ENCODE peak calls at places on chromosomes 2 and 18, in seven cellular contexts. X is OCI-LY7; H is CD8-positive, alpha-beta T cell; G is aorta; J is HCT116; F is lung; K is CD8-positive, alpha-beta memory T cell. D is an unnamed sample. For H3K9me3, the result is how much of the 10 kb centered on the place peaks cover.

GRCh38 chr2:71691747-71692455 is 238.5 kb downstream of the DYSF start:
- DNase-seq in J (no peak), K (no peak), G (peak), H (no peak), F (no peak), X (no peak), D (no peak)

GRCh38 chr2:37506407-37507068 is 162.1 kb downstream of the QPCT start:
- DNase-seq in F (no peak), K (no peak), J (no peak), H (no peak), G (no peak), X (no peak), D (no peak)

GRCh38 chr2:138244400-138245001 is 257.1 kb upstream of the SPOPL start:
- DNase-seq in J (no peak), H (no peak), F (no peak), K (no peak), X (no peak), G (peak), D (no peak)

GRCh38 chr2:40430741-40431599 is 20.9 kb downstream of the SLC8A1 start:
- DNase-seq in F (no peak), G (no peak), J (no peak), X (no peak), K (no peak), H (no peak), D (no peak)

GRCh38 chr2:15665067-15665942 is 73.6 kb downstream of the DDX1 start:
- DNase-seq in K (no peak), J (no peak), G (no peak), H (no peak), F (no peak), X (no peak), D (no peak)

GRCh38 chr2:222982909-222983265 is 69.1 kb upstream of the KCNE4 start:
- DNase-seq in F (no peak), X (no peak), H (no peak), K (no peak), J (no peak), G (no peak), D (no peak)

GRCh38 chr18:78977627-78978271 is 1.9 kb upstream of the SALL3 start:
- DNase-seq in K (no peak), X (no peak), G (no peak), J (no peak), F (no peak), H (no peak), D (no peak)

GRCh38 chr18:54928236-54928635 is 31.0 kb downstream of the CCDC68 start:
- DNase-seq in F (no peak), H (no peak), J (no peak), X (no peak), K (no peak), G (no peak), D (no peak)

GRCh38 chr2:48572797-48573196 is 42.8 kb downstream of the STON1 start:
- DNase-seq in K (no peak), G (no peak), J (no peak), H (no peak), X (no peak), F (no peak), D (no peak)

GRCh38 chr2:55842009-55842408 is 81.6 kb downstream of the EFEMP1 start:
- DNase-seq in H (no peak), J (no peak), K (no peak), G (no peak), F (no peak), X (no peak), D (no peak)

DNA sequence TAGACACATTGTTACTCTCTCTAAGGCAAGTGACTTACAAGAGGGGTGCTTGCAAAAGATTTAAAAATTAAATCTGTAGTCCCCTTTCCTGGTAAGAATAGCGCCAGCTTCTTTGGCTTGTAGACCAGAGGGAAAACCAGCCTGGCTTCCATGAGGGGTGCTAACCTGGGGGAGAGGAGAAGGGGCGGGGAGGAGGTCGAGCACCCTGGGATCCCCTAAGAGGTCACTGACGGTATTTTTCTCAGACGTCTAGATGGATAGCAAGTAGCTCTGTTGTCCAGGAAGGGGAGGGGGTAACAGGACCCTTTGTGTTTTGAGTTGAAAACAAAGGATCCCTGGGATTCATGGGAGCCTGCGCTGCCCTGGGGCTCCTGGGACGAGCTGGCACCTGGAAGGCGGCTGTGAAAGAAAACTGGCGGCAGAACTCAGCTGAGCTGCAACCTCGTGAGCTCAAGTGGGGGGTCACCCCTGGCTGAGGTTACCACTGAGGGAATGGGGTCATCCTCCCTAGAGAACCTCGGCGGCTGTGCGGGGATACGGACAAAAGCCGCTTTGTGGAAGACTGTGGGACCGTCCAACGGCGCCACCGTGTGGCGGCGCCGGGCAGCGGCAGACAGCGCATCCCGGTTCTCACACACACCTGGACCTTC is 37.8 kb upstream of the MRPL19 start:
- DNase-seq in G (no peak), K (peak), H (peak), X (peak), J (peak), F (peak), D (peak)
- H3K4me3 ChIP-seq in G (no peak), K (no peak), H (no peak), X (no peak), J (peak), F (no peak), D (no peak)

GRCh38 chr18:35479911-35480586 is 17.7 kb downstream of the INO80C start:
- DNase-seq in G (no peak), F (no peak), K (no peak), J (no peak), X (no peak), H (no peak), D (no peak)
- H3K9me3 ChIP-seq in G (under half), F (under half), K (under half), J (under half), X (under half), H (under half), D (under half)

GRCh38 chr2:8999802-9000201 is 3.7 kb downstream of the MBOAT2 start:
- DNase-seq in K (no peak), H (no peak), G (no peak), J (no peak), F (no peak), X (no peak), D (no peak)
- H3K4me3 ChIP-seq in K (no peak), H (no peak), G (no peak), J (no peak), F (no peak), X (no peak), D (no peak)

DNA sequence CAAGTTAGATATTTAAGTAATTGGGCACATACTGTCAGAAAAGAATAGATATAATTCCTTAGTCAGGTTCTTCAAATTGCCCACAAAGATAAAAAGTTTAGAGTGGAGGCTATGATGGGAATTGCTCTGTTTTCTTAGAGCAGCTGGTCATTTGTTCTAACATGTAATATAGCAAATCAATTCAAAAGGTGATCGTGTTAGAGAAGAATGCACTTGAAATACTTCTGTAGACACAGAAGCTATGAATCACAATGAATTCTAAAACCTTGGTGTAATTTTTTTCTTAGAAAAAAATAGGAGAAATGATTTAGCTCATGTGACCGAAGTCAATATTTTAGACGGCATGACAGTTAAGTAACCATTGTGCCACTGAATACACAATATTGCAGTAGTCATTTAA is 918.1 kb upstream of the LRATD1 start:
- DNase-seq in G (no peak), J (no peak), F (no peak), X (no peak), K (no peak), H (no peak), D (no peak)
- H3K9me3 ChIP-seq in G (under half), J (under half), F (under half), X (under half), K (under half), H (under half), D (under half)

GRCh38 chr2:10449838-10450691 is 1.9 kb upstream of the ODC1 start:
- DNase-seq in F (peak), J (no peak), X (no peak), K (no peak), H (no peak), G (no peak), D (no peak)
- H3K4me3 ChIP-seq in F (no peak), J (peak), X (peak), K (no peak), H (no peak), G (no peak), D (no peak)

GRCh38 chr2:62723253-62723652 is 17.7 kb downstream of the EHBP1 start:
- DNase-seq in G (no peak), F (no peak), K (no peak), X (no peak), J (no peak), H (no peak), D (no peak)

GRCh38 chr2:62724886-62725711 is 19.6 kb downstream of the EHBP1 start:
- DNase-seq in J (peak), F (no peak), X (peak), G (no peak), K (peak), H (peak), D (no peak)

GRCh38 chr2:62722679-62723078 is 17.2 kb downstream of the EHBP1 start:
- DNase-seq in G (no peak), H (no peak), J (no peak), X (no peak), F (no peak), K (no peak), D (no peak)

GRCh38 chr2:62725712-62726055 is 20.2 kb downstream of the EHBP1 start:
- DNase-seq in K (no peak), F (no peak), G (no peak), X (no peak), J (no peak), H (no peak), D (no peak)

DNA sequence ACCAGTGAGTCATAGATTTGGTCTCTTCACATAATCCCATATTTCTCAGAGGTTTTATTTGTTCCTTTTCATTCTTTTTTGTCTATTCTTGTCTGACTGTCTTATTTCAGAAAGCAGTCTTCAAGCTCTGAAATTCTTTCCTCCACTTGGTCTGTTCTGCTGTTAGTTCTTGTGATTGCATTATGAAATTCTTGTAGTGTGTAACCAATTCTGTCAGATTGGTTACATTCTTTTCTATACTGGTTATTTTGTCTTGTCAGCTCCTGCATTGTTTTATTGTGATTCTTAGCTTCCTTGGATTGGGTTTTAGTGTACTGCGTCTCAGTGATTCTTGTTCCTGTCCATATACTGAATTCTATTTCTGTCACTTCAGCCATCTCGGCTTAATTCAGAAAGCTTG is 18.6 kb downstream of the EHBP1 start:
- DNase-seq in H (no peak), X (no peak), G (no peak), K (no peak), J (no peak), F (no peak), D (no peak)
- H3K9me3 ChIP-seq in H (under half), X (under half), G (under half), K (under half), J (under half), F (under half), D (under half)

DNA sequence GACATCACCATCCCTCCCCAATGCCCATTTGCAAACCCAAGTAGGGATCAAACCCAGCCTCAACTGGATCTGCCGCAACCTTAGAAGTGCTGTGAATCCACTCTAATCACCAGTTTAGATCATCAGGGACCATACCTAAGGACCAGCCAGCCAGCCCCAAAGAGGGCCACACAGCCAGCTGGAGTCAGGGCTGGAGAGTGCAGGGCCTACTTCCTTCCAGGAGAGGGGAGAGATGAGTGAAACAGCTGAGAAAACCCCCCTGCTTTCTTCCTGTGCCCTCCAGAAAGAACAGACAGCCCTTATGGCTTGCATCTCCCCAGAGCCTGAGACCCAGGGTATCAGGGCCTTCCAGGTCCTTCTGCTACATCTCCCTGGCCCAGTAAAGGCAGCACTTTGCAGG is 25.8 kb downstream of the YPEL5 start:
- DNase-seq in G (no peak), F (no peak), H (no peak), K (no peak), X (no peak), J (no peak), D (no peak)
- H3K4me3 ChIP-seq in G (no peak), F (no peak), H (no peak), K (no peak), X (no peak), J (no peak), D (no peak)